ENCODE peak calls at places on chromosomes 5 and 9, in five cellular contexts. A, S, H, I and E are unnamed samples.

GRCh38 chr5:68618501-68618900 is 402.9 kb downstream of the PIK3R1 start:
- DNase-seq in S (no peak), I (no peak), H (no peak), A (peak; percentile 4), E (no peak)

GRCh38 chr5:6551955-6552313 is 80.9 kb downstream of the NSUN2 start:
- DNase-seq in A (no peak), H (no peak), S (no peak), I (no peak), E (no peak)

GRCh38 chr9:89524888-89525385 is 27.0 kb upstream of the SEMA4D start:
- DNase-seq in S (no peak), I (no peak), H (no peak), A (no peak), E (no peak)

GRCh38 chr5:149485655-149486615 is 65.3 kb downstream of the CSNK1A1 start:
- DNase-seq in S (peak; percentile 89), H (peak; percentile 92), I (peak; percentile 78), A (peak; percentile 99), E (no peak)

GRCh38 chr9:104028827-104029226 is 65.3 kb upstream of the SMC2 start:
- DNase-seq in S (no peak), H (no peak), I (no peak), A (no peak), E (no peak)

GRCh38 chr9:87112656-87113055 is 165.3 kb upstream of the GAS1 start:
- DNase-seq in S (no peak), H (no peak), A (no peak), I (no peak), E (no peak)

GRCh38 chr5:138874771-138875628 is at the start of gene LRRTM2:
- DNase-seq in A (peak; percentile 94), H (no peak), I (no peak), S (no peak), E (no peak)

GRCh38 chr5:135135530-135136201 is 101.6 kb upstream of the PITX1 start:
- DNase-seq in A (peak; percentile 87), I (no peak), H (no peak), S (peak; percentile 60), E (peak; percentile 31)

GRCh38 chr9:134320195-134320885 is 5.9 kb upstream of the RXRA start:
- DNase-seq in A (no peak), H (no peak), I (no peak), S (no peak), E (peak; percentile 75)

GRCh38 chr5:114789773-114790402 is 379.8 kb downstream of the TRIM36 start:
- DNase-seq in A (peak; percentile 16), H (no peak), S (no peak), I (no peak), E (no peak)

GRCh38 chr9:126975327-126976059 is 60.9 kb downstream of the RALGPS1 start:
- DNase-seq in A (no peak), S (no peak), I (no peak), H (no peak), E (peak; percentile 13)

GRCh38 chr5:171840066-171840465 is 54.4 kb downstream of the SMIM23 start:
- DNase-seq in I (no peak), H (no peak), A (no peak), S (no peak), E (no peak)

GRCh38 chr5:179344301-179345178 is 721 bp downstream of the ADAMTS2 start:
- DNase-seq in I (no peak), A (no peak), H (no peak), S (no peak), E (peak; percentile 74)

DNA sequence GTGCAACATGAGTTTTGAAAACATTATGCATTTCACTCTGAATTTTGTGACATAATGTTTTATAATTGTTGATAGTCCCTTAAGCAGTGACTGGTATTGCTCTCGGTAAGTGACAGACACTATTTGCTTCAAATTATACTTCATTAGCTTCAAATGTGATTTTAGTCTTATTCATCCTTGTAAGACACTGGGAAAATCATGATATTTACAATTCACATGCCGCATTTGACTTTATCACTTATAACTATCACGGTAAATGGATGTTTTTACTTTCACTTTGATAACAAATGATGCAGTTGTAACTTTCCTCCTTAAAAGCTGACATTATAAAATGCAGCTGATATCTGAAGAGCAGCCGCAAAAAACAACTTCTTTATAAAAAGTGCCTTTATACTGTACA is 44.1 kb upstream of the ITGA2 start:
- DNase-seq in I (no peak), S (no peak), A (no peak), H (no peak), E (no peak)
- H3K27ac ChIP-seq in I (no peak overlapping the region), S (no peak overlapping the region), A (no peak overlapping the region), H (no peak overlapping the region), E (no peak overlapping the region)

DNA sequence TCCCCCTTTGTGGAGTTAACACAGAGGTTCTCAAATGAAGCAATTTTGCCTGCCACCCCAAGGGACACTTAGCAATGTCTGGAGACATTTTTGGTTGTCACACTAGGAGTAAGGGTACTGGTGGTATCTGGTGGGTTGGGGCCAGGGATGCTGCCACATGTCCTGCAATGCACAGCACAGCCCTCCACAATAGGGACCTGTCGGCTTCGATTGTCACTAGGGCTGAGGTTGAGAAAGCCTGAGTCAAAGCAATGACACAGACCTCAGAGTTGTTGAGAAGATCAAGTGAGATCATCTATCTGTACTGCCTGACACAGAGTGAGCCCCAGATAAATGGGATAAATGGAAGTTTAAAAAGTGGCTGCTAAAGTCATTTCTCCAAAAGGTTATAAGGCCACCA is 249.2 kb upstream of the KLF4 start:
- DNase-seq in A (peak; percentile 21), I (no peak), S (no peak), H (no peak), E (no peak)
- H3K4me3 ChIP-seq in A (no peak overlapping the region), I (no peak overlapping the region), S (no peak overlapping the region), H (no peak overlapping the region), E (no peak overlapping the region)

DNA sequence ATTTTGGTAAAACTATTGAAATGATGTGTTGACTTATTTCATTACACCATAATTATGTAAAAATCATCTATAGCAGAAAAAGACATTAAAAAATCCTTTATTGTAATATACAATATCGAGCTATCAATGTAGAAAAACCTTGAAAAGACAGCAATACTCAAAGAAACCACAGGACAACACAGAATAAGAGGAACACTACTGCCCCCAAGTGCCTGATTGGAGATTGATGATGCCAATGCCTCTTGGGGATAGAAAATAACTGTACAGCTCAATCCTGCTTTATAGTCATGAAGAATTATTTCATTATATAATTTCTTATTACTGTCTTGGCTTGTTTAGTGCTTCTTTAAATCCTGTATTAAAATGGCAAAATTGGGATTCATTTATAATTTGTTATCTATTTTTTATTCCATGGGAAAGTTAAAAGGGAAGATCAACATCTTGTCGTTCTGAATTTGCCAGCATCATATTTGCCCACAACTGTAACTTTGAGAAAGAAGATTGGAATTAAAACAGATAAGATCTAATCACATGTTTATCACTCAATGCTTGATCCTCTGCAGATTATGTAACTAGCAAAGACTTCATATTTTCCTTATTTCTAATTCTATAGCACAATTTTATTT is 337.5 kb downstream of the CDH9 start:
- DNase-seq in H (no peak), A (no peak), S (no peak), I (no peak), E (peak; percentile 82)
- TF ChIP-seq CTCF in H (no peak), A (no peak), S (no peak), I (no peak), E (peak; percentile 94)

DNA sequence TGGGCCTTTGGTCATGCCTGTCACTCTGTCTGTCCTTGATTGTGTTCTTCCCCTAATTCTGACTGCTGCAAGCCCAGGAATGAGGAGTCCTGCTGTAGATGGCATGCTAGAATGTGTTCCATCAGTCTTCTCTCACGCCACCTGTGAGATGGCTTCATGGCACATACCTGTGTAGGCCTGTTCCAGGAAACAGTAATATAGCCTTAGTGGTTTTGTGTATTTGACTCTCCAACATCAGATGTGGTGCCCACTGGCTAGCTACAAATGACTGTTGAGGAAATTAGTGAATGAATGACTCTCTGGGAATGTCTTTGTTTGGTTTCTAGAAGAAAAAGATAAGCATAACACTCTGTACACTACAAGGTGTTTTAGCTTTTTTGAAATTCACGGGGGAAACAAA is 367.5 kb downstream of the KDM4C start:
- DNase-seq in S (no peak), I (no peak), A (no peak), H (no peak), E (no peak)
- H3K27ac ChIP-seq in S (no peak overlapping the region), I (no peak overlapping the region), A (no peak overlapping the region), H (no peak overlapping the region), E (no peak overlapping the region)

GRCh38 chr9:129420721-129421120 is 200.2 kb downstream of the C9orf50 start:
- DNase-seq in H (no peak), S (no peak), I (no peak), A (no peak), E (no peak)

GRCh38 chr9:129422843-129423700 is 197.8 kb downstream of the C9orf50 start:
- DNase-seq in S (no peak), H (no peak), A (peak; percentile 21), I (no peak), E (no peak)

GRCh38 chr9:129421371-129421770 is 199.5 kb downstream of the C9orf50 start:
- DNase-seq in H (no peak), I (no peak), S (no peak), A (no peak), E (no peak)

GRCh38 chr9:129419382-129419899 is 201.5 kb downstream of the C9orf50 start:
- DNase-seq in S (no peak), A (no peak), I (no peak), H (no peak), E (no peak)

GRCh38 chr9:129422032-129422842 is 198.7 kb downstream of the C9orf50 start:
- DNase-seq in I (no peak), A (no peak), S (no peak), H (no peak), E (no peak)
- H3K4me3 ChIP-seq in I (no peak overlapping the region), A (no peak overlapping the region), S (no peak overlapping the region), H (no peak overlapping the region), E (no peak overlapping the region)

DNA sequence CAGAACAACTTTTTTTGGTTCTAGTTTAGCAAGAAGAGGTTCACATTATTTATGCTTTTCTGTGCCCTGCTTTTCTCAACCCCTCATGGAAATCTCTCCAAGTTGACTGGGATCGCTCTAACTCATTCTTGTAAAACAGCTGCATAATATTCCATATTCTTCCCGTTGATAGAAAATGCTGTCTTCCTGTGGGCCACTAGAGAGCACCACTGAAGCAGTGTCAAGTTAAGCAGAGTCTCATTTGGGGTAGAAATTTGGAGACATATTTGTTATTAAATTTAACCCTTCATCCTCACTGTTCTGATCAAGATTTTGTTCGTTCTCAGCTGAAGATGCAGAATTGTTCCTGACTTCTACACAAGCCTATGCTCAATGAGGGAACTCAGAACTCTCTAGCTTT is 140.1 kb downstream of the CEMIP2 start:
- DNase-seq in I (no peak), S (no peak), A (peak; percentile 30), H (no peak), E (no peak)
- TF ChIP-seq CTCF in I (peak; percentile 1), S (no peak), A (peak; percentile 36), H (no peak), E (peak; percentile 56)